ENCODE peak calls at places on chromosome 11, in seven cellular contexts. B is T-helper 2 cell, K is HEK293T, H is SHP77, Q is SK-MEL-5, U is NCI-H446, N is psoas muscle. I is an unnamed sample.

GRCh38 chr11:38130514-38130913 is 1532.5 kb upstream of the RAG2 start:
- DNase-seq in B (no peak), K (no peak), H (no peak), Q (no peak), U (no peak), N (no peak), I (no peak)

GRCh38 chr11:68120212-68121066 is 749 bp downstream of the CHKA start:
- DNase-seq in B (peak), K (peak), H (no peak), Q (peak), U (peak), N (peak), I (no peak)

GRCh38 chr11:57735655-57736298 is 5.5 kb upstream of the SELENOH start:
- DNase-seq in B (no peak), K (no peak), H (no peak), Q (no peak), U (no peak), N (no peak), I (no peak)

GRCh38 chr11:47480762-47481161 is 31.8 kb upstream of the RAPSN start:
- DNase-seq in B (no peak), K (no peak), H (no peak), Q (no peak), U (no peak), N (no peak), I (no peak)

GRCh38 chr11:64015510-64015909 is 20.2 kb upstream of the FLRT1 start:
- DNase-seq in B (no peak), K (no peak), H (no peak), Q (no peak), U (no peak), N (no peak), I (no peak)

GRCh38 chr11:86374586-86374985 is at the start of gene CCDC81:
- DNase-seq in B (no peak), K (no peak), H (no peak), Q (no peak), U (no peak), N (no peak), I (peak)

GRCh38 chr11:16791494-16791961 is 53.1 kb downstream of the C11orf58 start:
- DNase-seq in B (no peak), K (no peak), H (no peak), Q (peak), U (no peak), N (peak), I (no peak)

GRCh38 chr11:324131-324530 is 3.5 kb upstream of the IFITM3 start:
- DNase-seq in B (no peak), K (no peak), H (no peak), Q (no peak), U (no peak), N (no peak), I (no peak)

GRCh38 chr11:134498326-134499139 is 86.5 kb upstream of the B3GAT1 start:
- DNase-seq in B (no peak), K (no peak), H (no peak), Q (no peak), U (peak), N (no peak), I (no peak)

GRCh38 chr11:109303342-109303741 is 118.6 kb upstream of the C11orf87 start:
- DNase-seq in B (no peak), K (no peak), H (no peak), Q (no peak), U (no peak), N (no peak), I (no peak)

GRCh38 chr11:61162092-61162935 is 1.1 kb upstream of the VPS37C start:
- DNase-seq in B (peak), K (no peak), H (peak), Q (peak), U (peak), N (no peak), I (no peak)

GRCh38 chr11:128448487-128448886 is 138.9 kb downstream of the ETS1 start:
- DNase-seq in B (no peak), K (no peak), H (no peak), Q (peak), U (no peak), N (no peak), I (no peak)

GRCh38 chr11:133082453-133082781 is 449.9 kb downstream of the OPCML start:
- DNase-seq in B (peak), K (no peak), H (no peak), Q (no peak), U (peak), N (peak), I (no peak)

GRCh38 chr11:82234256-82234655 is 499.4 kb downstream of the FAM181B start:
- DNase-seq in B (no peak), K (no peak), H (no peak), Q (peak), U (peak), N (no peak), I (no peak)

GRCh38 chr11:119374632-119375394 is 6.7 kb downstream of the USP2 start:
- DNase-seq in B (no peak), K (no peak), H (no peak), Q (no peak), U (peak), N (no peak), I (no peak)

GRCh38 chr11:13745165-13745564 is 76.7 kb downstream of the FAR1 start:
- DNase-seq in B (no peak), K (no peak), H (no peak), Q (no peak), U (no peak), N (no peak), I (no peak)

GRCh38 chr11:71137376-71137775 is 115.0 kb downstream of the SHANK2 start:
- DNase-seq in B (no peak), K (no peak), H (no peak), Q (no peak), U (no peak), N (no peak), I (no peak)

GRCh38 chr11:111996129-111996528 is 29.1 kb upstream of the DLAT start:
- DNase-seq in B (no peak), K (no peak), H (no peak), Q (no peak), U (no peak), N (no peak), I (no peak)

GRCh38 chr11:2930705-2931415 is 1.6 kb upstream of the PHLDA2 start:
- DNase-seq in B (peak), K (peak), H (no peak), Q (peak), U (no peak), N (peak), I (no peak)

GRCh38 chr11:76269247-76269646 is 62.9 kb upstream of the WNT11 start:
- DNase-seq in B (no peak), K (no peak), H (no peak), Q (no peak), U (no peak), N (peak), I (no peak)

GRCh38 chr11:2519879-2520735 is 75.3 kb downstream of the KCNQ1 start:
- DNase-seq in B (no peak), K (no peak), H (no peak), Q (no peak), U (no peak), N (peak), I (peak)

GRCh38 chr11:92528051-92528450 is 303.4 kb downstream of the FAT3 start:
- DNase-seq in B (no peak), K (no peak), H (no peak), Q (no peak), U (no peak), N (no peak), I (no peak)